ENCODE peak calls at places on chromosomes 6 and 20, in eight cellular contexts. One of them, this sample, is unnamed.

GRCh38 chr20:47676219-47676721 is 109.0 kb downstream of the SULF2 start:
- DNase-seq in ecto neural progenitor cell: no peak
- DNase-seq in heart left ventricle: no peak
- DNase-seq in OCI-LY7: no peak
- DNase-seq in WTC11: peak; percentile 70
- DNase-seq in CD8-positive, alpha-beta T cell: no peak
- DNase-seq in posterior vena cava: no peak
- DNase-seq in GM13976: peak; percentile 22
- DNase-seq in this sample: no peak

GRCh38 chr6:139028242-139028657 is 295 bp upstream of the ABRACL start:
- DNase-seq in CD8-positive, alpha-beta T cell: no peak
- DNase-seq in ecto neural progenitor cell: no peak
- DNase-seq in WTC11: no peak
- DNase-seq in heart left ventricle: no peak
- DNase-seq in OCI-LY7: no peak
- DNase-seq in posterior vena cava: no peak
- DNase-seq in GM13976: peak; percentile 31
- DNase-seq in this sample: peak; percentile 49

GRCh38 chr6:111730835-111731234 is 125.2 kb upstream of the TRAF3IP2 start:
- DNase-seq in posterior vena cava: no peak
- DNase-seq in CD8-positive, alpha-beta T cell: no peak
- DNase-seq in GM13976: no peak
- DNase-seq in heart left ventricle: no peak
- DNase-seq in WTC11: no peak
- DNase-seq in OCI-LY7: no peak
- DNase-seq in ecto neural progenitor cell: no peak
- DNase-seq in this sample: no peak

GRCh38 chr6:42441059-42441471 is 10.7 kb downstream of the TRERF1 start:
- DNase-seq in WTC11: no peak
- DNase-seq in posterior vena cava: no peak
- DNase-seq in CD8-positive, alpha-beta T cell: no peak
- DNase-seq in heart left ventricle: no peak
- DNase-seq in ecto neural progenitor cell: no peak
- DNase-seq in OCI-LY7: no peak
- DNase-seq in GM13976: no peak
- DNase-seq in this sample: no peak

GRCh38 chr6:5667737-5668136 is 339.0 kb downstream of the NRN1 start:
- DNase-seq in ecto neural progenitor cell: no peak
- DNase-seq in GM13976: no peak
- DNase-seq in WTC11: no peak
- DNase-seq in OCI-LY7: peak; percentile 19
- DNase-seq in heart left ventricle: no peak
- DNase-seq in posterior vena cava: no peak
- DNase-seq in CD8-positive, alpha-beta T cell: no peak
- DNase-seq in this sample: no peak

GRCh38 chr20:52160049-52160448 is 31.5 kb downstream of the ZFP64 start:
- DNase-seq in WTC11: no peak
- DNase-seq in OCI-LY7: no peak
- DNase-seq in heart left ventricle: no peak
- DNase-seq in CD8-positive, alpha-beta T cell: no peak
- DNase-seq in ecto neural progenitor cell: no peak
- DNase-seq in GM13976: no peak
- DNase-seq in posterior vena cava: no peak
- DNase-seq in this sample: no peak

GRCh38 chr6:56933650-56934049 is 21.3 kb upstream of the BEND6 start:
- DNase-seq in CD8-positive, alpha-beta T cell: no peak
- DNase-seq in WTC11: no peak
- DNase-seq in GM13976: no peak
- DNase-seq in heart left ventricle: no peak
- DNase-seq in posterior vena cava: no peak
- DNase-seq in OCI-LY7: no peak
- DNase-seq in ecto neural progenitor cell: no peak
- DNase-seq in this sample: no peak

GRCh38 chr6:151240861-151241642 is 1.3 kb downstream of the AKAP12 start:
- DNase-seq in ecto neural progenitor cell: peak; percentile 75
- DNase-seq in WTC11: peak; percentile 50
- DNase-seq in GM13976: peak; percentile 40
- DNase-seq in OCI-LY7: no peak
- DNase-seq in posterior vena cava: peak; percentile 87
- DNase-seq in heart left ventricle: peak; percentile 43
- DNase-seq in CD8-positive, alpha-beta T cell: no peak
- DNase-seq in this sample: peak; percentile 25

GRCh38 chr6:147738516-147739187 is 230.2 kb downstream of the SAMD5 start:
- DNase-seq in GM13976: no peak
- DNase-seq in posterior vena cava: no peak
- DNase-seq in ecto neural progenitor cell: no peak
- DNase-seq in WTC11: no peak
- DNase-seq in OCI-LY7: no peak
- DNase-seq in heart left ventricle: no peak
- DNase-seq in CD8-positive, alpha-beta T cell: no peak
- DNase-seq in this sample: no peak

GRCh38 chr6:161082215-161082614 is 90.6 kb downstream of the MAP3K4 start:
- DNase-seq in posterior vena cava: no peak
- DNase-seq in CD8-positive, alpha-beta T cell: no peak
- DNase-seq in WTC11: no peak
- DNase-seq in heart left ventricle: no peak
- DNase-seq in ecto neural progenitor cell: no peak
- DNase-seq in OCI-LY7: no peak
- DNase-seq in GM13976: no peak
- DNase-seq in this sample: no peak

GRCh38 chr6:35341557-35341956 is 801 bp upstream of the PPARD start:
- DNase-seq in GM13976: no peak
- DNase-seq in posterior vena cava: no peak
- DNase-seq in OCI-LY7: no peak
- DNase-seq in heart left ventricle: no peak
- DNase-seq in WTC11: peak; percentile 38
- DNase-seq in CD8-positive, alpha-beta T cell: no peak
- DNase-seq in ecto neural progenitor cell: no peak
- DNase-seq in this sample: no peak

GRCh38 chr6:167398214-167399050 is 73.5 kb downstream of the TTLL2 start:
- DNase-seq in ecto neural progenitor cell: peak; percentile 35
- DNase-seq in OCI-LY7: no peak
- DNase-seq in WTC11: no peak
- DNase-seq in posterior vena cava: no peak
- DNase-seq in heart left ventricle: no peak
- DNase-seq in GM13976: no peak
- DNase-seq in CD8-positive, alpha-beta T cell: no peak
- DNase-seq in this sample: no peak

GRCh38 chr20:62642666-62643520 is 590 bp downstream of the SLCO4A1 start:
- DNase-seq in heart left ventricle: no peak
- DNase-seq in GM13976: peak; percentile 70
- DNase-seq in WTC11: peak; percentile 51
- DNase-seq in posterior vena cava: peak; percentile 87
- DNase-seq in OCI-LY7: peak; percentile 76
- DNase-seq in CD8-positive, alpha-beta T cell: peak; percentile 75
- DNase-seq in ecto neural progenitor cell: peak; percentile 69
- DNase-seq in this sample: no peak

GRCh38 chr6:155473741-155474140 is 18.1 kb upstream of the NOX3 start:
- DNase-seq in OCI-LY7: no peak
- DNase-seq in WTC11: no peak
- DNase-seq in ecto neural progenitor cell: no peak
- DNase-seq in heart left ventricle: no peak
- DNase-seq in CD8-positive, alpha-beta T cell: no peak
- DNase-seq in GM13976: no peak
- DNase-seq in posterior vena cava: no peak
- DNase-seq in this sample: no peak

GRCh38 chr20:11229772-11230171 is 556.0 kb upstream of the JAG1 start:
- DNase-seq in OCI-LY7: no peak
- DNase-seq in CD8-positive, alpha-beta T cell: no peak
- DNase-seq in posterior vena cava: peak; percentile 85
- DNase-seq in heart left ventricle: peak; percentile 33
- DNase-seq in GM13976: no peak
- DNase-seq in ecto neural progenitor cell: no peak
- DNase-seq in WTC11: no peak
- DNase-seq in this sample: no peak

GRCh38 chr6:155795173-155795796 is 339.6 kb upstream of the NOX3 start:
- DNase-seq in heart left ventricle: no peak
- DNase-seq in GM13976: no peak
- DNase-seq in CD8-positive, alpha-beta T cell: no peak
- DNase-seq in WTC11: no peak
- DNase-seq in posterior vena cava: no peak
- DNase-seq in OCI-LY7: no peak
- DNase-seq in ecto neural progenitor cell: no peak
- DNase-seq in this sample: no peak

This sample was measured in NT2/D1.